ENCODE peak calls at places on chromosomes 11 and 22, in six cellular contexts. J, W, Q, A, O and M are unnamed samples.

GRCh38 chr11:68890490-68891231 is 13.0 kb downstream of the MRPL21 start:
- DNase-seq in Q (peak), J (peak), W (peak), O (no peak), A (no peak), M (peak)

GRCh38 chr11:9780929-9781328 is 117.1 kb downstream of the SWAP70 start:
- DNase-seq in A (no peak), Q (no peak), O (no peak), J (no peak), W (no peak), M (no peak)

GRCh38 chr11:2927851-2928604 is 1.2 kb downstream of the PHLDA2 start:
- DNase-seq in J (peak), W (no peak), A (peak), Q (no peak), O (no peak), M (no peak)

GRCh38 chr22:45254789-45255261 is 14.1 kb upstream of the KIAA0930 start:
- DNase-seq in O (no peak), W (no peak), J (no peak), A (no peak), Q (no peak), M (no peak)

GRCh38 chr11:34189191-34189590 is 83.8 kb downstream of the NAT10 start:
- DNase-seq in A (no peak), J (no peak), O (no peak), W (no peak), Q (no peak), M (no peak)

GRCh38 chr11:109247071-109247470 is 174.9 kb upstream of the C11orf87 start:
- DNase-seq in W (no peak), O (no peak), A (no peak), J (no peak), Q (no peak), M (no peak)

GRCh38 chr11:3159296-3160190 is 5.6 kb downstream of the OSBPL5 start:
- DNase-seq in O (no peak), W (peak), Q (no peak), J (peak), A (no peak), M (peak)

GRCh38 chr22:50720301-50720845 is 17.6 kb upstream of the ACR start:
- DNase-seq in O (no peak), J (no peak), A (no peak), W (no peak), Q (no peak), M (no peak)

GRCh38 chr22:27129266-27129665 is 471.9 kb downstream of the MIAT start:
- DNase-seq in O (no peak), Q (no peak), W (no peak), J (no peak), A (peak), M (no peak)

GRCh38 chr11:32446227-32446626 is 10.9 kb upstream of the WT1 start:
- DNase-seq in W (no peak), A (no peak), Q (no peak), O (no peak), J (no peak), M (peak)

GRCh38 chr11:69465236-69466000 is 16.0 kb upstream of the LINC01488 start:
- DNase-seq in J (peak), O (no peak), Q (no peak), A (no peak), W (no peak), M (no peak)

GRCh38 chr11:2477254-2477653 is 32.4 kb downstream of the KCNQ1 start:
- DNase-seq in W (no peak), O (no peak), A (no peak), Q (no peak), J (peak), M (no peak)

GRCh38 chr11:35146074-35146521 is 7.1 kb downstream of the CD44 start:
- DNase-seq in W (no peak), A (no peak), O (no peak), Q (no peak), J (no peak), M (no peak)

GRCh38 chr11:69638941-69639681 is 1.8 kb upstream of the CCND1 start:
- DNase-seq in J (peak), A (peak), O (peak), W (peak), Q (peak), M (peak)

DNA sequence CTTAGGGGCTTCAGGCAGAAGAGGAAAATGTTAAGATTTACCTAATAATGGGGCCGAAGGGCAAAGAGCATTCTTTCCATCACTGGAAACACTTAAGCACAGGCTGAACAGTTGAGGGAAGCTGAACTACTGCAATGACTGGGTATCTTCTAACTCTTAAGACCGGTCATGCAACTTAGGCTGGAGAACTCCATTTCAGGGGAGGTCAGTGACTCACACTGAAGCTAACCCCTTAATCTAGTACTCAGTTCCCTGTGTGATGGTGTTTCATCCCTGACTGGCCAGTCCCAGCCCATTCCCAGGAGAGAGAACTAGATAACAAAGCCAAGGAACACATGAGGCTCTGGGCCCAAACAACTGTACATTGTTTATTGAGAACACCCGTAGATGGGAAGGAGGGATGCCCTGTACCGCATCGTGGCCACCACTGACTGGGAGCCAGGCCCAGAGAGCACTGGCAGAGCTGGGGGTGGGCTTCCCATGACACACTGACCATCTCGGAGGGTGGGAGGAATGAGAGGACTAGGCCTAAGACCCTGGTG is 10.5 kb downstream of the RPL27A start:
- DNase-seq in A (no peak), Q (no peak), J (no peak), W (no peak), O (no peak), M (peak)
- TF ChIP-seq POLR2A in A (no peak), Q (no peak), J (no peak), W (no peak), O (no peak), M (no peak)

GRCh38 chr22:46905834-46906233 is 143.4 kb downstream of the TBC1D22A start:
- DNase-seq in W (no peak), A (no peak), O (no peak), J (no peak), Q (peak), M (no peak)
- TF ChIP-seq POLR2A in W (no peak), A (no peak), O (no peak), J (no peak), Q (no peak), M (no peak)

GRCh38 chr11:73374130-73374529 is 2.1 kb upstream of the RELT start:
- DNase-seq in A (no peak), W (no peak), O (no peak), Q (no peak), J (no peak), M (no peak)

GRCh38 chr11:73376168-73376802 is at the start of gene RELT:
- DNase-seq in A (peak), J (peak), W (peak), Q (peak), O (peak), M (peak)

GRCh38 chr11:73379189-73379880 is 3.1 kb downstream of the RELT start:
- DNase-seq in A (no peak), J (no peak), O (no peak), Q (no peak), W (peak), M (no peak)

GRCh38 chr11:73375830-73376167 is 400 bp upstream of the RELT start:
- DNase-seq in A (no peak), O (no peak), Q (no peak), J (no peak), W (no peak), M (no peak)

GRCh38 chr11:73376803-73377629 is 817 bp downstream of the RELT start:
- DNase-seq in A (peak), W (no peak), Q (no peak), J (peak), O (peak), M (peak)
- TF ChIP-seq POLR2A in A (peak), W (peak), Q (no peak), J (no peak), O (peak), M (no peak)

GRCh38 chr11:289706-290620 is 1.0 kb downstream of the PGGHG start:
- DNase-seq in J (peak), O (no peak), Q (peak), A (no peak), W (no peak), M (peak)

GRCh38 chr11:287821-288327 is 1.1 kb upstream of the PGGHG start:
- DNase-seq in J (peak), O (no peak), Q (peak), W (no peak), A (no peak), M (peak)

GRCh38 chr11:288328-289144 is at the start of gene PGGHG:
- DNase-seq in A (peak), W (no peak), Q (peak), O (no peak), J (peak), M (peak)

GRCh38 chr11:290621-291231 is 1.8 kb downstream of the PGGHG start:
- DNase-seq in A (no peak), O (no peak), W (no peak), J (peak), Q (peak), M (peak)

GRCh38 chr11:289145-289705 is 299 bp downstream of the PGGHG start:
- DNase-seq in W (peak), A (no peak), Q (peak), J (no peak), O (no peak), M (peak)
- TF ChIP-seq POLR2A in W (no peak), A (peak), Q (no peak), J (no peak), O (peak), M (peak)

GRCh38 chr11:106398396-106399074 is 321.1 kb downstream of the AASDHPPT start:
- DNase-seq in A (peak), O (no peak), J (no peak), W (no peak), Q (no peak), M (no peak)
- TF ChIP-seq POLR2A in A (no peak), O (no peak), J (no peak), W (no peak), Q (no peak), M (no peak)

DNA sequence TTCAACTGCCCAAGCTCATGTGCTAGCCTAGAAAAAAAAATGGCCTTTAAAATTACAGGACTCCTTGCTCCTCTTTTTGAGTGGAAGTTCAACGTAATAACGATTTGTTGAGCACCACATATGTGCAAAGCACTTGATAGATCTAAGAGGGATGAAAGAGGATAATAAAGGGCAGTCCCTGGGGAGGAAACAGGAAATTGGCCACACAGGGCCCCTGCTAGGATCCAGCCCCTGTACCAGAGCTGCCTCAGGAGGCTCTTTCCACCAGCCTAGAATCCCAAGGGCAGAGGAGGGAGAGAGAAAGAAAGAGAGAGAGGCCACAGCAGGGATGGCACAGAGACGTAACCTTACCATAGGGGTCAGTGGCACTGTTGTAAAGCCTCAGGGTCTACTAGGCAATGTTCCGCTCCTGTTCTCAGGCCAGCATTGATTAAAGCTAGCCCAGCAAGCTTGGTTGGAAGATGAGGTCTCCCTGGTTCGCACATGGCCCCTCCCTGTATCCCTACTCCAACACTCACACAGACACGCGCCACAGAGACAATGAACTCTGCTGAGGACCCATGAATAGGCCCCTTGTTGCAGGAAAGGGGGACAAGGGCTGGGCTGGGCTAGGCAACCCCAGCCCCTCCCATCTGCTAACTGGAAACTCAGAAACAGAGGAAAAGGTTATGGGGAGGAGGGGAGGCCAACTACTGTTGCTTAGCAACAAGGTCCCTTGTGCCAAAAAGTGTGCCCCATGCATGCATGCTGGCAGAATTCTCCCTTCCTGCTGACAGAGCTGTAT is at the start of gene TMPRSS5:
- DNase-seq in Q (peak), J (no peak), O (peak), A (no peak), W (no peak), M (no peak)
- TF ChIP-seq POLR2A in Q (no peak), J (no peak), O (no peak), A (no peak), W (no peak), M (no peak)

DNA sequence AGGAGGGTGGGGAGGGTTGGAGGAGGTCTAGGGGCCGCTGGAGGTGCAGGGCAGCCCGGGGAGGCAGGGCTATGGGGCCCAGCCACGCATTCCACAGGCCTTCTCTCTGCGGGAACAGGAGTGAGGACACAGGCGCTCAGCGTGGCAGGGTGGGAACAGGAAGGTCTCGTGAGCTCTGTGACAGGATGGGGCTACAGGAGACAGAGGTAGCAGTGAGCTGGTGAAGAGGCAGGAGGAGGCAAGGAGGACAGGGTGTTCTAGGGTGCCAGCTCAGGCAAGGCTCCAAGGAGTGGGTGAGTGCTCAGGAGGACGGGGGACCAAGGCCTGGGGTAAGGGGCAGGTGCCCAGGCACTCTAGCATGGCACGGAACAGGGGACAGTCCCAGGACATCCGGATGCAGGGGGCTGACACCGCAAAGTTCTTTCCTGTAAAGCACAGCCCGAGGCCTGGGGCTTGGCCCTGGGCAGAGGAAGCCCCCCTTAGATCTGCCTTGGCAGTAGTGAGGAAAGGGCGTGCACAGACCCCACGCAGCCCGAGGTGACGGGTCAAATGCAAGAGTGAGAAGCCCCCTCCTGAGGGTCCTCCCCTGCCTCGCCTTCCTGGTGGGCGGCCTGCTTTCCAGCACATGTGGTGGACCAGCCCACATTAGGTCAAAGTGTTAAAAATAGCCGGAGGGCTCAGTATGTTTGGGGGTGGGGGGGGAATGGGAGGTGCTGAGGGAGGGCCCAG is 4.7 kb upstream of the NEAT1 start:
- DNase-seq in O (no peak), A (no peak), J (peak), W (peak), Q (peak), M (peak)
- TF ChIP-seq POLR2A in O (no peak), A (peak), J (no peak), W (no peak), Q (no peak), M (peak)